ENCODE peak calls at places on chromosomes 1 and 21, in four cellular contexts. E is AG09319, A is endodermal cell, V is mesothelial cell of epicardium. G is an unnamed sample.

GRCh38 chr1:21175324-21175669 is 1.4 kb downstream of the EIF4G3 start:
- DNase-seq in A (no peak), E (no peak), V (no peak), G (no peak)

GRCh38 chr1:185960377-185961151 is 226.4 kb downstream of the HMCN1 start:
- DNase-seq in A (no peak), E (no peak), V (no peak), G (no peak)

GRCh38 chr1:30087465-30087864 is 635.9 kb downstream of the MATN1 start:
- DNase-seq in A (peak; percentile 84), E (no peak), V (no peak), G (no peak)

GRCh38 chr1:51792864-51793263 is 85.7 kb downstream of the NRDC start:
- DNase-seq in V (no peak), E (peak; percentile 14), A (no peak), G (no peak)

GRCh38 chr1:23727362-23727811 is 15.9 kb upstream of the ELOA start:
- DNase-seq in V (no peak), A (no peak), E (peak; percentile 85), G (no peak)

GRCh38 chr1:154220970-154221814 is 437 bp downstream of the UBAP2L start:
- DNase-seq in E (no peak), A (peak; percentile 62), V (peak; percentile 54), G (peak; percentile 62)

GRCh38 chr1:41540886-41541591 is 56.6 kb upstream of the EDN2 start:
- DNase-seq in A (no peak), E (no peak), V (no peak), G (no peak)

GRCh38 chr1:233614743-233615521 is 1.0 kb downstream of the KCNK1 start:
- DNase-seq in V (no peak), A (peak; percentile 67), E (no peak), G (peak; percentile 50)

GRCh38 chr1:29312469-29313466 is 76.4 kb downstream of the PTPRU start:
- DNase-seq in V (no peak), E (no peak), A (peak; percentile 69), G (no peak)

GRCh38 chr1:25461783-25462182 is 31.1 kb downstream of the MACO1 start:
- DNase-seq in V (no peak), E (no peak), A (no peak), G (no peak)

GRCh38 chr1:90411155-90411554 is 305.9 kb downstream of the BARHL2 start:
- DNase-seq in A (no peak), V (no peak), E (no peak), G (no peak)

GRCh38 chr1:44808938-44809917 is 905 bp downstream of the BTBD19 start:
- DNase-seq in A (peak; percentile 67), V (no peak), E (no peak), G (peak; percentile 84)

GRCh38 chr1:212702672-212703071 is 3.0 kb upstream of the BATF3 start:
- DNase-seq in A (peak; percentile 17), V (no peak), E (no peak), G (no peak)

GRCh38 chr1:145720556-145720877 is 1.2 kb downstream of the CD160 start:
- DNase-seq in V (no peak), A (no peak), E (peak; percentile 20), G (no peak)

GRCh38 chr1:149849246-149849946 is 50.0 kb upstream of the BOLA1 start:
- DNase-seq in V (no peak), A (peak; percentile 31), E (no peak), G (no peak)

GRCh38 chr1:233635765-233636502 is 22.0 kb downstream of the KCNK1 start:
- DNase-seq in V (no peak), A (peak; percentile 79), E (peak; percentile 1), G (no peak)

DNA sequence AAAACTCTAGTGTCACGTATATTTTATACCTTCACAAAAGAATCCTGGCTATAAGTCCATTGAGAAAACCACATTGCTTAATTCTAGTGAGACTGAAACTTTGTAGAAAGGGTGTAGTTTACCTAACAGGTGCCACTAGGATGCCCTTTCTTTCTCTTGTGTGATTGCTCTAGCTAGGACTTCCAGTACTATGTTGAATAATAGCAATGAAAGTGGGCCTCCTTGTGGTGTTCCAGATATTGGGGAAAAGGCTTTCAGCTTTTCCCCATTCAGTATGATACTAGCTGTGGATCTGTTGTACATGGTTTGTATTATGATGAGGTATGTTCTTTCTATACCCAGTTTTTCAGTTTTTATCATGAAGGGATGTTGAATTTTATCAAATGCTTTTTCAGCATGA is 39.7 kb upstream of the CHODL start:
- DNase-seq in A (no peak), V (no peak), E (no peak), G (no peak)
- TF ChIP-seq CTCF in A (peak; percentile 67), V (no peak), E (no peak), G (no peak)

GRCh38 chr21:32994305-32994704 is 31.4 kb upstream of the OLIG2 start:
- DNase-seq in A (no peak), E (peak; percentile 1), V (no peak), G (peak; percentile 32)
- TF ChIP-seq CTCF in A (peak; percentile 78), E (peak; percentile 42), V (no peak), G (peak; percentile 34)

DNA sequence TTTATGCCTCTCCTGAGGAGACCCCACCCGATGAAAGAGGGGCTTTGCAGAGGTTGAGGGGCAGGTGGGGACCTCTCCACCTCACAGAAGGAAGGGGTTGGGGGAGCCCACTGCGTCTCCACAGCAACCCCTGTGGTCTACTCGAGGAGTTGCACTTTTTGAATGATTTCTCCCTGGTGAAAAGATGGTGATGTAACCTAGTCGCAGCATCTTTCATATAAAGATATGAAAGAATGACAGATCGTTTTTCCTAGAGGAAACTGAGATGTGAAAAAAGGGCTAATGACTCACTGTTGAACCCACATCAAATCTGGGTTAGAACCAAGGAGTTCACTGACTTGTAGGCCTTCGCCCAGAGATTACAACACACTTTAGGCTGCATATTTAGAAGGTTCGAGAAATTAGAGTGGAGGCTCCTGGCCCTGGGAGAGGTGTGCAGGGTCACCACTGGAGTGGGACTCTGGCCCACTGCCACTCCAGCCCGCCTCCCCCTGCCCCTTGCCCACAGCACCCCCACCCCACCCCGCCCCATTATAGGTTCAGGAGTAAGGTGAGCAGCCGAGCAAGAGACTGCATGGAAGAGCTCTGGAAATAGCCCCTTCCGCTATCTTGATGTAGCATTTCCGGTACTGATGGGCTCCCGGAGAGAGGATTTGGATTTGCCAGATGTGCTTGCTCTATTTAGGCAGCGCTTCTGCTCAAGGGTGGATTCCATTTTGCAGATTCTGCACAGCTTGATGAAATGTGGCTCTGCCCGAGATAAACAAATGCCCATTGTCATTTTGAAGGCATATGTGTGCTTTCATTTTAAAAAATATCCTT is 6.7 kb downstream of the TGFB2 start:
- DNase-seq in A (peak; percentile 65), V (no peak), E (no peak), G (peak; percentile 45)
- TF ChIP-seq CTCF in A (peak; percentile 66), V (no peak), E (peak; percentile 49), G (peak; percentile 49)

GRCh38 chr1:87673748-87674147 is 345.1 kb downstream of the LMO4 start:
- DNase-seq in A (no peak), V (no peak), E (no peak), G (no peak)
- TF ChIP-seq CTCF in A (peak; percentile 50), V (no peak), E (peak; percentile 12), G (no peak)

GRCh38 chr1:225437710-225438437 is 10.0 kb upstream of the LBR start:
- DNase-seq in V (no peak), E (no peak), A (peak; percentile 78), G (no peak)
- TF ChIP-seq CTCF in V (no peak), E (peak; percentile 45), A (peak; percentile 77), G (peak; percentile 30)

GRCh38 chr1:210374600-210374953 is 45.9 kb downstream of the HHAT start:
- DNase-seq in V (no peak), A (peak; percentile 54), E (no peak), G (no peak)
- TF ChIP-seq CTCF in V (no peak), A (no peak), E (no peak), G (no peak)

GRCh38 chr1:245663373-245663772 is 508.6 kb downstream of the KIF26B start:
- DNase-seq in E (no peak), A (no peak), V (no peak), G (no peak)
- TF ChIP-seq CTCF in E (no peak), A (no peak), V (no peak), G (no peak)

GRCh38 chr1:239763850-239764249 is 327.8 kb upstream of the FMN2 start:
- DNase-seq in E (no peak), V (no peak), A (no peak), G (no peak)
- TF ChIP-seq CTCF in E (no peak), V (no peak), A (no peak), G (no peak)